ENCODE peak calls at places on chromosome 1, in four cellular contexts. X, Z, D and T are unnamed samples.

GRCh38 chr1:163258181-163258580 is 55.5 kb upstream of the RGS5 start:
- DNase-seq in X (no peak), D (no peak), Z (no peak), T (no peak)

GRCh38 chr1:182972821-182973220 is 19.9 kb upstream of the SHCBP1L start:
- DNase-seq in X (no peak), D (no peak), Z (no peak), T (no peak)

GRCh38 chr1:193437785-193438184 is 251.4 kb upstream of the B3GALT2 start:
- DNase-seq in Z (no peak), D (no peak), X (no peak), T (no peak)

GRCh38 chr1:231628207-231628876 is 1.8 kb downstream of the DISC1 start:
- DNase-seq in D (no peak), X (peak; percentile 91), Z (no peak), T (no peak)

GRCh38 chr1:61055110-61055614 is 27.2 kb upstream of the NFIA start:
- DNase-seq in D (no peak), X (no peak), Z (no peak), T (no peak)

GRCh38 chr1:45410850-45411509 is 70.7 kb upstream of the MUTYH start:
- DNase-seq in X (no peak), Z (no peak), D (no peak), T (no peak)

GRCh38 chr1:68470388-68470970 is 20.7 kb upstream of the RPE65 start:
- DNase-seq in Z (peak; percentile 4), D (no peak), X (peak; percentile 3), T (no peak)

GRCh38 chr1:26225033-26225831 is 8.8 kb upstream of the CEP85 start:
- DNase-seq in D (peak; percentile 19), X (peak; percentile 84), Z (no peak), T (peak; percentile 97)

GRCh38 chr1:90000934-90001676 is 6.2 kb downstream of the ZNF326 start:
- DNase-seq in X (no peak), D (no peak), Z (peak; percentile 17), T (no peak)

GRCh38 chr1:104387716-104388508 is 638.2 kb downstream of the AMY1C start:
- DNase-seq in D (no peak), Z (no peak), X (no peak), T (no peak)

GRCh38 chr1:229557913-229558414 is 543 bp downstream of the ABCB10 start:
- DNase-seq in X (peak; percentile 6), D (peak; percentile 70), Z (peak; percentile 40), T (peak; percentile 41)

GRCh38 chr1:197732187-197732586 is 43.1 kb downstream of the DENND1B start:
- DNase-seq in Z (no peak), D (no peak), X (no peak), T (no peak)

GRCh38 chr1:86993269-86993985 is 79.0 kb downstream of the HS2ST1 start:
- DNase-seq in X (peak; percentile 31), D (peak; percentile 52), Z (no peak), T (no peak)

GRCh38 chr1:186897008-186897407 is 68.3 kb downstream of the PLA2G4A start:
- DNase-seq in Z (no peak), X (no peak), D (no peak), T (no peak)

GRCh38 chr1:215556996-215557395 is 10.1 kb upstream of the KCTD3 start:
- DNase-seq in Z (no peak), D (no peak), X (no peak), T (no peak)

GRCh38 chr1:180515857-180516388 is 13.5 kb upstream of the ACBD6 start:
- DNase-seq in Z (peak; percentile 84), D (peak; percentile 88), X (peak; percentile 76), T (peak; percentile 66)

GRCh38 chr1:225859151-225859550 is 23.0 kb downstream of the TMEM63A start:
- DNase-seq in X (no peak), D (no peak), Z (no peak), T (no peak)

GRCh38 chr1:27621067-27621920 is 13.7 kb downstream of the FGR start:
- DNase-seq in X (peak; percentile 78), D (no peak), Z (no peak), T (no peak)

DNA sequence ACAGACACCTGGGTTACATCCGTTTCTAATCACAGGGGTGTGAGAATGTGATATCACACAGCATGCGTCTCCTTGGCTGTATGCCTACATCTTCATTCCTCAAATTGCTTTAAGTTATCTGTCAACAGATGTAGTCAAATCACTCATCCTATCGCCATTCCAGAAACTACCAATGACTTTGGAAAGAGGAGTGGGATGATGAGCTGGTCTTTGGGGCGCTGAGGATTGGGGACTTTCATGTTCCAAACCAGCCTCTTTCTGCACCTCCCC is 104.8 kb downstream of the NAV1 start:
- DNase-seq in D (no peak), X (no peak), Z (no peak), T (no peak)
- TF ChIP-seq HMGXB4 in D (no peak), X (no peak), Z (no peak), T (no peak)

GRCh38 chr1:224542783-224543440 is 73.2 kb upstream of the CNIH3 start:
- DNase-seq in Z (peak; percentile 28), X (peak; percentile 68), D (peak; percentile 66), T (no peak)

GRCh38 chr1:224544276-224544675 is 71.8 kb upstream of the CNIH3 start:
- DNase-seq in Z (no peak), X (no peak), D (no peak), T (no peak)

GRCh38 chr1:224544711-224545110 is 71.4 kb upstream of the CNIH3 start:
- DNase-seq in X (no peak), D (no peak), Z (no peak), T (no peak)

GRCh38 chr1:224541901-224542610 is 74.1 kb upstream of the CNIH3 start:
- DNase-seq in X (no peak), D (no peak), Z (no peak), T (no peak)

GRCh38 chr1:224543453-224543852 is 72.7 kb upstream of the CNIH3 start:
- DNase-seq in X (no peak), D (no peak), Z (no peak), T (no peak)
- TF ChIP-seq JUN in X (no peak), D (no peak), Z (no peak), T (no peak)

GRCh38 chr1:22807340-22807739 is 96.7 kb downstream of the EPHB2 start:
- DNase-seq in D (no peak), X (no peak), Z (no peak), T (no peak)

GRCh38 chr1:22808186-22808845 is 97.7 kb downstream of the EPHB2 start:
- DNase-seq in Z (no peak), X (no peak), D (no peak), T (no peak)

GRCh38 chr1:22804969-22805671 is 94.5 kb downstream of the EPHB2 start:
- DNase-seq in Z (no peak), X (no peak), D (no peak), T (no peak)

GRCh38 chr1:22805672-22806038 is 95.0 kb downstream of the EPHB2 start:
- DNase-seq in Z (no peak), D (no peak), X (no peak), T (no peak)

GRCh38 chr1:22806584-22806983 is 95.9 kb downstream of the EPHB2 start:
- DNase-seq in D (no peak), Z (no peak), X (no peak), T (no peak)
- TF ChIP-seq HMGXB4 in D (no peak), Z (no peak), X (no peak), T (no peak)

GRCh38 chr1:64948905-64949833 is 17.2 kb downstream of the JAK1 start:
- DNase-seq in D (no peak), X (no peak), Z (no peak), T (no peak)
- TF ChIP-seq JUN in D (peak; percentile 81), X (no peak), Z (no peak), T (no peak)

GRCh38 chr1:50970508-50970885 is 452 bp downstream of the CDKN2C start:
- DNase-seq in X (no peak), D (no peak), Z (no peak), T (no peak)
- TF ChIP-seq HMGXB4 in X (no peak), D (no peak), Z (no peak), T (no peak)

DNA sequence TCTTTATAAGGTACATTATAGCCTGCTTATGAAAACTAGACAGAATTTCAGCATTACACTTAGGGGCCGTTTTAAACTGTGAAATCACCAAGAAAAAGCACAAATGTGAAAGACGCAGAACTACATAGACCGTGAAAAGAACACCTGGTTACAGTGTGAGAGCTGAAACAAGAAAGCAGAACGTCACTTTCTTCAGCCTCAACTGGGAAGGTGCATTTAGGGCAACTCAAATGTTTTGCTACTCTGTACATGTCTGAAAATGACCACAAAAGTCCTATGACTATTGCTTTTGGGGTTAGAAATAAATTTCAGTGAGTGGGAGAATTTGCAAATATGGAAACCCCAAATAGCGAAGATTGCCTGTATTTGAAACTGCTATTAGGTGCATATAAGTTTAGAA is 268.7 kb downstream of the OLFM3 start:
- DNase-seq in Z (no peak), D (no peak), X (no peak), T (no peak)
- TF ChIP-seq JUN in Z (no peak), D (no peak), X (no peak), T (no peak)

DNA sequence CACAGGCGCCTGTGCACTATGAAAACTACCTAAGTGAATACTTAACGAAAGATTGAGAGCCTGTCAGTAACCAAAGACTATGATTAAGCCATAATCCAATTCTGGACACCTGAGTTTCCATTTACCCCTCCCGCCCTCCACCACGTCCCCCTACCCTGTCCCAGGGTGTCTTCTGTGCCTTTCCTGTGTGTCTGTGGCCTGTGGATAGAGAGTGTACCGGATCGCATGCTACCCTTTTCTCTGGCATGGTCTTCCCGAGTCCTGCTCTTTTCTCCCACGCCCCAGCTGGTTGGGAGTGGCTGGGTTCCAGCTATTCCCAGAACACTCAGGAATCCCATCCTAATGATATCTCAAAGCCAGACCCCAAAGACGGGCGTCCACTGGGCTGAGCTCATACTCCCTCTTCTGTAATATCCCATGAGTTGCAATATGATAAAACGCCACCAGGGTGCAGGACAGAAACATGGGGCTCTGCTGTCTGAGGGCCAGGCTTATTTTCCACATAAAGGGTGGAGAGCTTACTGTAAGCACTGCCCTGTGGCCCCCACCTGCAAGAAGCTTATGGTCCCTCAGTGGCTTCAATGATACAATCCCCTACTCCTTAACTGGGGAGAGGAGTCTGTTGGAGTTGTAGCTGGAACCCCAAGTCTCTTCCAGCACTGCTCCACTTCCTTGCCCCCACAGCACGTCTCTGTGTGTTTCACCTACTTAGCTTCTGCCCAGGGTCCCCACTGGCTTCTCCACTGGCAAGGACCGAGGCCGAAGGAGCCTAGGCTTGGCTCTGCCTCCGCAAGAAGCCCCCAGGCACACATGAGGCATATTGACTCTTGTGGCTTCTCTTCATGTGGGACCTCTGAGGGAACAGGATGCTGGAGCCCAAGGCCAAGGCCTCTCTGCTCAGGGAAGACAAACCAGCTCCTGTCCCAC is 17.6 kb upstream of the ALX3 start:
- DNase-seq in Z (peak; percentile 35), X (peak; percentile 54), D (peak; percentile 84), T (peak; percentile 60)
- TF ChIP-seq HMGXB4 in Z (no peak), X (no peak), D (no peak), T (no peak)

GRCh38 chr1:223730471-223730870 is 18.1 kb downstream of the CAPN2 start:
- DNase-seq in D (no peak), X (no peak), Z (no peak), T (no peak)
- TF ChIP-seq JUN in D (no peak), X (no peak), Z (no peak), T (no peak)

DNA sequence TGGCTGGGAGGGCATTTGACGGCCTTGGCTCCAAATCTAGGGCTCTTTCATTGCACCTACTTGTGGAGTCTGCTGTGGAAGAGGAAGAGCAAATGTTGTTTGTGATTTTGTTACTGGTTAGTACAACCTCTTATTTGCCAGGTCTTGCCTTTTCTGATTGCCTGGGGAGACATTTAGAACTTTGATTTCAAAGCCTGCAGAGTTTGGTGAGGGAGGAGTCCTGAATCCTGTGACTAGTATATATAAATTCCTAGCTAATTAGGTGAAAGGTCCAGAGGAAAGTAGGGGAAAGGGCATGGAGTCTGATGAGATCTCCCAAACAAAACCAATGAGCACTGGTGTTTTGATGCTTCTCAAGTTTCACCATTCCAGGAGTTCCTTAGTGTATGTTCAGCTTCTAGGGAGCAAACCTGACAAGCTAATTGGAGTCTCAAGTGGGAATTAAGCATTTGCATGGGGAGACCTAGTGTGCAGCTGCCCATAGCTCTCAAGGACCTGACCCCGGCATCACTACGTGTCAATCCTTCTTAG is 5.1 kb upstream of the HMGCS2 start:
- DNase-seq in Z (no peak), X (no peak), D (no peak), T (no peak)
- TF ChIP-seq HMGXB4 in Z (no peak), X (no peak), D (no peak), T (no peak)